ENCODE peak calls at places on chromosomes 16 and 17, in nine cellular contexts. N, C, I, E, P, G, A, F and Y are unnamed samples.

GRCh38 chr17:77402159-77402731 is 261.5 kb downstream of the SEC14L1 start:
- DNase-seq in E (no peak), P (no peak), A (no peak), G (no peak), F (no peak), N (no peak), I (no peak), C (no peak), Y (no peak)

GRCh38 chr17:57740225-57740528 is 4.9 kb downstream of the CCDC182 start:
- DNase-seq in A (no peak), N (no peak), E (no peak), G (no peak), F (no peak), I (no peak), C (no peak), P (no peak), Y (no peak)

GRCh38 chr17:68248886-68249872 is 1.3 kb downstream of the AMZ2 start:
- DNase-seq in I (no peak), A (no peak), G (no peak), F (peak), C (no peak), P (peak), E (no peak), N (no peak), Y (peak)

GRCh38 chr16:28063047-28063521 is 430 bp downstream of the GSG1L start:
- DNase-seq in E (no peak), N (no peak), G (no peak), A (no peak), C (no peak), I (peak), F (no peak), P (no peak), Y (no peak)

GRCh38 chr17:68646626-68647526 is 45.7 kb upstream of the FAM20A start:
- DNase-seq in F (no peak), N (no peak), P (no peak), I (no peak), C (no peak), A (no peak), G (no peak), E (peak), Y (no peak)

GRCh38 chr17:43979671-43980070 is 24.8 kb upstream of the NAGS start:
- DNase-seq in G (no peak), F (no peak), N (no peak), C (no peak), E (no peak), A (no peak), P (no peak), I (no peak), Y (no peak)

GRCh38 chr17:16932611-16933010 is 39.3 kb downstream of the TNFRSF13B start:
- DNase-seq in A (no peak), P (no peak), E (no peak), F (no peak), C (no peak), N (no peak), G (no peak), I (no peak), Y (no peak)

GRCh38 chr17:41687828-41688640 is 651 bp upstream of the EIF1 start:
- DNase-seq in G (peak), C (peak), P (peak), A (no peak), E (peak), F (no peak), N (peak), I (no peak), Y (peak)

GRCh38 chr16:12344577-12345343 is 368.2 kb downstream of the SNX29 start:
- DNase-seq in N (no peak), I (no peak), E (no peak), P (no peak), A (peak), G (no peak), C (no peak), F (no peak), Y (no peak)

GRCh38 chr17:42325026-42325425 is 36.7 kb downstream of the STAT5A start:
- DNase-seq in C (no peak), N (peak), I (no peak), P (no peak), G (peak), A (no peak), F (no peak), E (no peak), Y (no peak)

GRCh38 chr16:48231675-48232214 is 12.4 kb upstream of the LONP2 start:
- DNase-seq in E (peak), A (no peak), C (no peak), I (peak), F (no peak), P (peak), N (no peak), G (peak), Y (peak)

GRCh38 chr16:30746638-30747160 is 1.5 kb upstream of the PHKG2 start:
- DNase-seq in E (no peak), F (no peak), G (no peak), N (no peak), P (no peak), I (no peak), A (no peak), C (no peak), Y (no peak)

GRCh38 chr16:15857779-15858560 is 1.1 kb upstream of the MYH11 start:
- DNase-seq in E (peak), F (no peak), C (no peak), I (peak), N (no peak), A (peak), G (no peak), P (no peak), Y (no peak)

GRCh38 chr16:71348262-71349085 is 10.0 kb upstream of the CALB2 start:
- DNase-seq in G (no peak), P (no peak), E (no peak), A (no peak), C (no peak), N (no peak), F (no peak), I (no peak), Y (no peak)